ENCODE peak calls at places on chromosomes 16 and 17, in nine cellular contexts. L is kidney epithelial cell, G is mammary epithelial cell, F is AG09309, I is foreskin fibroblast, J is hepatocyte, N is lower lobe of right lung, Y is heart right ventricle, W is lung. M is an unnamed sample.

GRCh38 chr17:80647746-80648145 is 103.1 kb downstream of the RPTOR start:
- DNase-seq in W (no peak), L (peak), G (peak), J (no peak), F (peak), N (no peak), I (peak), Y (no peak), M (peak)

GRCh38 chr17:74872313-74873035 is at the start of gene FDXR:
- DNase-seq in F (no peak), I (no peak), G (no peak), J (no peak), L (no peak), Y (no peak), N (no peak), W (no peak), M (no peak)

GRCh38 chr17:82817947-82818346 is 21.9 kb downstream of the ZNF750 start:
- DNase-seq in Y (no peak), W (no peak), F (no peak), J (no peak), I (peak), N (peak), L (no peak), G (no peak), M (no peak)

GRCh38 chr17:41710472-41711090 is 1.6 kb upstream of the GAST start:
- DNase-seq in Y (no peak), N (no peak), G (peak), I (peak), W (no peak), L (peak), F (no peak), J (no peak), M (peak)

GRCh38 chr17:32491371-32492280 is 4.8 kb downstream of the CDK5R1 start:
- DNase-seq in W (no peak), N (no peak), F (no peak), G (no peak), I (no peak), L (no peak), J (no peak), Y (no peak), M (no peak)

GRCh38 chr16:16933861-16934260 is 536.9 kb downstream of the XYLT1 start:
- DNase-seq in N (no peak), I (no peak), W (no peak), L (no peak), F (no peak), J (no peak), Y (no peak), G (no peak), M (no peak)

GRCh38 chr17:81368161-81368560 is 27.1 kb upstream of the BAHCC1 start:
- DNase-seq in N (no peak), L (no peak), Y (no peak), W (no peak), I (no peak), J (no peak), G (no peak), F (no peak), M (no peak)

GRCh38 chr16:8950580-8951077 is 13.1 kb downstream of the USP7 start:
- DNase-seq in W (no peak), Y (no peak), G (no peak), F (no peak), L (no peak), N (no peak), J (no peak), I (peak), M (peak)

GRCh38 chr17:77354721-77355455 is 214.1 kb downstream of the SEC14L1 start:
- DNase-seq in I (peak), J (peak), F (peak), Y (peak), N (no peak), L (no peak), G (peak), W (peak), M (peak)

GRCh38 chr17:75754378-75755204 is 10.4 kb downstream of the GALK1 start:
- DNase-seq in J (no peak), G (no peak), N (no peak), I (no peak), W (no peak), Y (no peak), F (no peak), L (no peak), M (no peak)

GRCh38 chr17:16932156-16932555 is 39.8 kb downstream of the TNFRSF13B start:
- DNase-seq in J (no peak), W (no peak), Y (no peak), L (no peak), F (no peak), I (no peak), G (no peak), N (no peak), M (no peak)

GRCh38 chr17:83080641-83081560 is 1.5 kb downstream of the METRNL start:
- DNase-seq in I (no peak), G (no peak), F (no peak), W (no peak), Y (no peak), J (peak), L (no peak), N (peak), M (no peak)

GRCh38 chr16:82653550-82654511 is 27.1 kb downstream of the CDH13 start:
- DNase-seq in L (peak), N (no peak), Y (no peak), J (peak), I (peak), G (peak), F (peak), W (no peak), M (peak)

GRCh38 chr17:17057057-17057551 is 14.8 kb downstream of the MPRIP start:
- DNase-seq in J (no peak), Y (no peak), I (no peak), L (no peak), F (no peak), W (no peak), G (no peak), N (no peak), M (no peak)

GRCh38 chr17:40071720-40072480 is 9.1 kb downstream of the THRA start:
- DNase-seq in N (peak), W (peak), I (no peak), F (no peak), Y (peak), L (no peak), J (peak), G (no peak), M (peak)

GRCh38 chr17:74070374-74070773 is 133.1 kb upstream of the RPL38 start:
- DNase-seq in N (no peak), L (no peak), I (no peak), F (no peak), W (no peak), Y (no peak), G (no peak), J (no peak), M (no peak)

GRCh38 chr16:75244844-75245758 is 6.3 kb downstream of the BCAR1 start:
- DNase-seq in G (peak), Y (peak), W (peak), I (peak), J (peak), F (peak), L (peak), N (peak), M (peak)

GRCh38 chr17:6508519-6509294 is 47.6 kb downstream of the PITPNM3 start:
- DNase-seq in F (no peak), W (no peak), Y (no peak), L (no peak), J (no peak), N (no peak), G (no peak), I (no peak), M (no peak)

GRCh38 chr16:81280393-81280792 is 34.4 kb upstream of the GAN start:
- DNase-seq in I (no peak), J (no peak), F (no peak), G (no peak), Y (no peak), W (no peak), N (no peak), L (no peak), M (no peak)

GRCh38 chr17:56395787-56396186 is 197.7 kb upstream of the NOG start:
- DNase-seq in J (no peak), Y (no peak), F (no peak), I (no peak), L (no peak), G (no peak), N (no peak), W (no peak), M (no peak)

GRCh38 chr17:42744283-42744805 is 496 bp downstream of the EZH1 start:
- DNase-seq in L (peak), F (no peak), I (peak), Y (peak), N (peak), G (peak), J (peak), W (peak), M (peak)

GRCh38 chr17:75514299-75515228 is 773 bp downstream of the CASKIN2 start:
- DNase-seq in W (peak), J (peak), I (no peak), F (no peak), G (peak), N (peak), Y (no peak), L (peak), M (peak)

GRCh38 chr17:51995797-51996403 is 162.6 kb downstream of the CA10 start:
- DNase-seq in W (no peak), G (peak), I (no peak), N (no peak), L (peak), J (no peak), F (no peak), Y (no peak), M (no peak)

GRCh38 chr16:77680496-77680895 is 41.8 kb upstream of the NUDT7 start:
- DNase-seq in I (no peak), L (no peak), N (no peak), Y (no peak), F (no peak), G (no peak), J (no peak), W (no peak), M (no peak)

GRCh38 chr16:84368327-84368996 is at the start of gene ATP2C2:
- DNase-seq in I (no peak), N (peak), L (no peak), Y (no peak), F (no peak), J (peak), G (peak), W (peak), M (no peak)

GRCh38 chr16:78489072-78489471 is 389.6 kb downstream of the WWOX start:
- DNase-seq in W (no peak), J (no peak), G (no peak), F (no peak), I (no peak), L (no peak), N (no peak), Y (no peak), M (no peak)

GRCh38 chr17:82734987-82735866 is at the start of gene FN3K:
- DNase-seq in I (peak), Y (peak), F (peak), W (peak), G (peak), N (peak), L (no peak), J (peak), M (peak)

GRCh38 chr17:40820228-40820838 is 2.1 kb downstream of the KRT10 start:
- DNase-seq in W (no peak), I (no peak), L (no peak), J (no peak), Y (no peak), F (no peak), N (no peak), G (no peak), M (no peak)

GRCh38 chr17:246851-247421 is 65.5 kb upstream of the DOC2B start:
- DNase-seq in L (no peak), F (no peak), N (peak), I (no peak), W (no peak), G (no peak), J (no peak), Y (no peak), M (no peak)
- TF ChIP-seq CTCF in L (no peak), F (no peak), N (no peak), I (no peak), W (no peak), G (no peak), J (no peak), Y (no peak), M (no peak)

GRCh38 chr17:78377858-78378224 is 608 bp upstream of the PGS1 start:
- DNase-seq in J (peak), F (no peak), G (no peak), N (no peak), L (no peak), I (no peak), Y (no peak), W (no peak), M (no peak)
- H3K4me3 ChIP-seq in J (peak), F (peak), G (peak), N (peak), L (peak), I (peak), Y (peak), W (peak), M (peak)

DNA sequence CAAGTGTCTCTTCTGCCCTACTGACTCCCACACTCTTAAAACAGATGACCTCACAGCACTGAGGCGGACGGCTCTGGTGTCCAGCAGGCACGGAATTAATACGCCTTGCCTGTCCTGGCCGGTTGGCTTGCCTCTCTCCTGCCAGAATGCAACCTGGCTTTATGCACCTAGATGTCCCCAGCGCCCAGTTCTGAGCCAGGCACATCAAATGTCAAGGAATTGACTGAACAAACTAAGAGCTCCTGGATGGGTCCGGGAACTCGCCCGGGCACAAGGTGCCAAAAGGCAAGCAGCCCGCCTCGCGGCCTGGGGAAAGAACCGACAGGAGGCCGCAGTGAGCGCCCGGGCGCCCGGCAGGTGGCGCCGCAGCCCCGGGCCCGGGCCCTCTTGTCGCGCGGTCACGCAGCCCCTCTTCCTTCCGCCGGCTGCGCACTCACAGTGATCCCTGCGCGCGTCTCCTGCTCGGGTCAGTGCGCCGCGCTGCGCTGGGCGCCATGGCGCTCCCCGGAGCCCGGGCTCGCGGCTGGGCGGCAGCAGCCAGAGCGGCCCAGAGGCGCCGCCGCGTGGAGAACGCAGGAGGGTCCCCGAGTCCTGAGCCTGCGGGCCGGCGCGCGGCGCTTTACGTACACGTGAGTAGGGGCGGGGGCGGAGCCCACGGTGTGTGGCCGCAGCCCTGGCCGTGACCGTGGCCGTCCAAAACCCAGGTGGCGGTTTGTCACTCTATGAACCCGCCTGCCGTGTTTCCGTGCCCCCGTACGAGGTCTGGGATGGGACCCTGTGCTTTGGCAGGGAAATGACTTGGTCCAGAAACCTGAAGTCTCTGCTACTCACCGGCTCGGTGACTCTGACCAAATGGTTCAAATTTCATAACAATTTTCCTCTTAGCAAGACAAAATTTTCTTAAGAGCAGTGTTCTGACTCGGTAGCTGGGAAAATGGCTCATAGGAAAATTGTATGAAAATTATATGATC is at the start of gene RSAD1:
- DNase-seq in J (peak), W (peak), F (peak), L (peak), I (peak), Y (peak), G (peak), N (peak), M (peak)
- TF ChIP-seq CTCF in J (peak), W (peak), F (peak), L (peak), I (peak), Y (peak), G (peak), N (peak), M (peak)

DNA sequence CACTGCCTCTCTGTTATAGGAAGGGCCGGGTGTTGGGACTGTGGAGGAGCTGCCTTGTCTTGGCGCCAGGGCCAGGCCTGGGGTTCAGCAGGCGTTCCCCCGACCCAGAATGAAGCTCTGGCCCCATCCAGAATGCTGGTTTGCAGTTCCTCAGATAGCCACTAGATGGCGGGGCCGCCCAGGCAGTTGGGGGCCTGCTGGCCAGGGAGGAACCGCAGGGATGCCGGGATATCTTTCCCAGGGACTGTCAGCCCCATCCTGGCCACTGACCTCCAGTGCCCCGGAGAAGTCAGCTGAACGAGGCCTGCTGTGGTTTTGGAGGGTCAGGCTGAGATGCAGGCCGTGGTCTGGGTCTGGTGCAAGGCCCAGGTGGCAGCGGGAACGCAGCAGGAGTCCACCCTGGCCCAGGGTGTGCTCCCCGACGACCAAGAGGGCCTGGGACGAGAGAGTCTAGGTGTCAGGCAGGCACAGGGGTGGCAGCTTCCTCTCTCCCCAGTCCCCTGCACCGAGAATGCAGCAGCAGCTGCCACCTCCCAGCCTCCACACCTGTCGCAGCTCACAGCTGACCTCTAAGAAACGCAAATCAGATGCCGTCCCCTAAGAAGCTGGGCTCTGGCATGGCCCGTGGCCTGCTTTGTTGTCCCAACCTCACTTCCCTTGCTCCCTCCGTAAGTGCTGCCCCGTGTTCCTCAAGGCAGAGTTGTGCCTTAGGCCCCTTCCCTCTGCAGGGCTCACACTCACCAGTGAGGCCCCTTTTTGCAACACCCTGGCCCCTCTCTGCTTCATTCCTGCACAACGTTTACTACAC is 51.2 kb downstream of the RMI2 start:
- DNase-seq in J (peak), I (peak), Y (peak), W (peak), F (no peak), L (no peak), G (peak), N (peak), M (peak)
- H3K4me3 ChIP-seq in J (no peak), I (no peak), Y (no peak), W (no peak), F (no peak), L (no peak), G (no peak), N (no peak), M (no peak)

DNA sequence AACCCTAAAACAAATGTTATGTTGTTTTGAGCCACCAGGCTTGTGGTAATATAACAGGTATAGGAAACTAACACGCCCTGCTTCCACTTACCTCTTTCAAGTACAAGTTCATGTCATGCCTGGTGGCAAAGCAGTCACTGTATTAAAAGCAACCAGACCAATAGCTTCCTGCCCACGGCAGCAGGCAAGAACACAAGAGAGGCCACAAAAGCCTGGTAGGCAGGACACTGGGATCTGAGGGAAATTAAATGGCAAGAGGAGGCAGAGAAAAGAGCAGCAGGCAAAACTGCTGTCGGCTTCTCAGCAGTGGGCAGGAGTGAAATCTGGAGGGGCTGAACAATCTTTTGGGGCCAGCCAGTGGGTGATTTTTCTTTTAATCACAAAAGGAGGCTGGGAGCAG is 2.2 kb downstream of the CYTH1 start:
- DNase-seq in Y (no peak), L (no peak), J (no peak), G (peak), F (no peak), W (no peak), N (no peak), I (no peak), M (no peak)
- TF ChIP-seq CTCF in Y (no peak), L (no peak), J (no peak), G (no peak), F (no peak), W (no peak), N (no peak), I (no peak), M (no peak)

GRCh38 chr16:3009568-3010390 is 2.9 kb upstream of the CLDN9 start:
- DNase-seq in F (no peak), W (peak), Y (no peak), N (peak), I (no peak), L (no peak), J (peak), G (peak), M (no peak)
- H3K4me3 ChIP-seq in F (no peak), W (no peak), Y (no peak), N (no peak), I (no peak), L (no peak), J (no peak), G (no peak), M (no peak)

GRCh38 chr16:55502801-55503366 is 6.0 kb upstream of the LPCAT2 start:
- DNase-seq in Y (peak), J (peak), I (peak), G (no peak), F (no peak), N (peak), L (peak), W (peak), M (peak)

GRCh38 chr16:55501549-55502322 is 7.1 kb upstream of the LPCAT2 start:
- DNase-seq in L (no peak), G (no peak), J (no peak), I (no peak), F (no peak), N (no peak), Y (no peak), W (no peak), M (no peak)

GRCh38 chr16:55505333-55506015 is 3.4 kb upstream of the LPCAT2 start:
- DNase-seq in F (no peak), J (no peak), L (no peak), N (no peak), W (no peak), G (no peak), I (no peak), Y (no peak), M (no peak)

GRCh38 chr16:55506083-55506482 is 2.8 kb upstream of the LPCAT2 start:
- DNase-seq in I (no peak), Y (no peak), G (no peak), F (no peak), J (no peak), W (no peak), L (no peak), N (no peak), M (no peak)

GRCh38 chr16:55503726-55504553 is 4.9 kb upstream of the LPCAT2 start:
- DNase-seq in N (no peak), Y (no peak), W (no peak), J (no peak), I (no peak), F (no peak), L (no peak), G (no peak), M (no peak)
- TF ChIP-seq CTCF in N (no peak), Y (no peak), W (no peak), J (no peak), I (no peak), F (no peak), L (no peak), G (no peak), M (no peak)

DNA sequence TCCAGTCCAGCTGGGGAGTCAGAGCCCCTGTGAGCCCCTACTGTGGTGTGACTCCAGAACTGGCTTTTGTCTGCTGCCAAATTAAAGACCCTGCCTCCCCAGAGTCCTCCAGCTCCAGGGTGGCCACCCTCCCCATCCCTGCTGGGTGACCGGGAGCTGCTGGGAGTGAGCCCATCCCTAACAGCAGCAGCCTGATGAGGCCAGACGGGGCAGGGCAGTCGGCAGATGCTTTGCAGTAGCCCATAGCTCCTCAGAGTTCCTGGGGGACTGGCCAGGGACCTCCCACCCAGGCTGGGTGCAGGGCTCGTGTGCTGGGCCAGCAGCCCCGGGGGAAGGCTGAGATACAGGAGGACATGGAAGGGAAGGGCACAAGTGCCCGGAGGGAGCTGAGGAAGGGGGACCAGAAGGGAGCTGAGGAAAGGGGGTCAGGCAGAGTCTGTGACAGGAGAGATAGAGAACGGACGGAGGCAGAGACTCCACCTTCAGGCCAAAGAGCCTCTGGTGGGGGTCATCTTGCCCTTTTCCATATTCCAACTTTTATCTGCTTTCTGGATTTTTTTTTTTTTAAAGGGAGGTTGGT is 12.7 kb upstream of the MRPS23 start:
- DNase-seq in W (no peak), L (no peak), G (no peak), Y (no peak), N (no peak), I (no peak), F (no peak), J (no peak), M (no peak)
- H3K4me3 ChIP-seq in W (no peak), L (no peak), G (no peak), Y (peak), N (peak), I (peak), F (no peak), J (no peak), M (no peak)

GRCh38 chr16:89453662-89454321 is 36.6 kb downstream of the ANKRD11 start:
- DNase-seq in Y (no peak), I (no peak), L (no peak), G (no peak), J (no peak), N (peak), W (no peak), F (no peak), M (no peak)
- TF ChIP-seq CTCF in Y (peak), I (no peak), L (peak), G (peak), J (peak), N (peak), W (no peak), F (peak), M (peak)

M was measured in AG10803.